ENCODE peak calls at places on chromosome 10, in four cellular contexts. T is RWPE2, V is memory B cell, E is NT2/D1. F is an unnamed sample.

GRCh38 chr10:1550616-1551015 is 186.7 kb downstream of the ADARB2 start:
- DNase-seq in T (no peak), V (no peak), E (no peak), F (peak; percentile 10)

GRCh38 chr10:116627386-116627933 is 6.7 kb downstream of the PNLIPRP2 start:
- DNase-seq in T (no peak), V (no peak), E (peak; percentile 46), F (no peak)

GRCh38 chr10:102647433-102648268 is 3.4 kb downstream of the TRIM8 start:
- DNase-seq in T (no peak), V (peak; percentile 27), E (no peak), F (no peak)

GRCh38 chr10:51029172-51029641 is 45.1 kb upstream of the PRKG1 start:
- DNase-seq in T (no peak), V (no peak), E (no peak), F (no peak)

GRCh38 chr10:78777466-78778256 is 291.1 kb upstream of the ZMIZ1 start:
- DNase-seq in T (peak; percentile 10), V (no peak), E (no peak), F (peak; percentile 81)

GRCh38 chr10:79239930-79240713 is 107.1 kb upstream of the PPIF start:
- DNase-seq in T (no peak), V (no peak), E (peak; percentile 76), F (no peak)

GRCh38 chr10:69958232-69958902 is 94.3 kb upstream of the MACROH2A2 start:
- DNase-seq in T (no peak), V (no peak), E (peak; percentile 33), F (no peak)

GRCh38 chr10:80535671-80536360 is 1.9 kb upstream of the SH2D4B start:
- DNase-seq in T (no peak), V (peak; percentile 76), E (no peak), F (no peak)

GRCh38 chr10:113273151-113273876 is 279.5 kb upstream of the HABP2 start:
- DNase-seq in T (no peak), V (no peak), E (no peak), F (peak; percentile 46)

GRCh38 chr10:123891147-123892011 is at the start of gene CPXM2:
- DNase-seq in T (no peak), V (no peak), E (no peak), F (no peak)

GRCh38 chr10:48464871-48465736 is 139.8 kb downstream of the ARHGAP22 start:
- DNase-seq in T (peak; percentile 54), V (no peak), E (no peak), F (peak; percentile 58)

GRCh38 chr10:90967865-90968264 is 47.0 kb upstream of the ANKRD1 start:
- DNase-seq in T (no peak), V (no peak), E (no peak), F (no peak)

GRCh38 chr10:113631680-113632079 is 32.2 kb downstream of the NRAP start:
- DNase-seq in T (no peak), V (no peak), E (no peak), F (no peak)

GRCh38 chr10:103481974-103482531 is 3.0 kb upstream of the CALHM3 start:
- DNase-seq in T (no peak), V (no peak), E (no peak), F (no peak)

GRCh38 chr10:131200856-131201470 is 110.6 kb downstream of the TCERG1L start:
- DNase-seq in T (peak; percentile 26), V (no peak), E (no peak), F (no peak)

GRCh38 chr10:62618576-62619408 is 185.7 kb upstream of the ADO start:
- DNase-seq in T (no peak), V (no peak), E (no peak), F (no peak)

GRCh38 chr10:103534621-103535498 is 41.4 kb downstream of the NEURL1 start:
- DNase-seq in T (peak; percentile 25), V (no peak), E (no peak), F (no peak)

GRCh38 chr10:15571570-15571969 is 148.2 kb downstream of the ITGA8 start:
- DNase-seq in T (peak; percentile 81), V (no peak), E (no peak), F (no peak)

GRCh38 chr10:117462424-117462792 is 80.1 kb upstream of the EMX2 start:
- DNase-seq in T (no peak), V (no peak), E (no peak), F (no peak)

GRCh38 chr10:83706120-83706519 is 433.2 kb upstream of the GHITM start:
- DNase-seq in T (no peak), V (no peak), E (no peak), F (no peak)

GRCh38 chr10:117175901-117176534 is 21.3 kb upstream of the KCNK18 start:
- DNase-seq in T (peak; percentile 64), V (peak; percentile 61), E (peak; percentile 66), F (peak; percentile 89)

GRCh38 chr10:12042409-12042796 is 206 bp downstream of the UPF2 start:
- DNase-seq in T (no peak), V (no peak), E (no peak), F (peak; percentile 50)

GRCh38 chr10:784759-785538 is 95.5 kb upstream of the DIP2C start:
- DNase-seq in T (peak; percentile 63), V (no peak), E (no peak), F (peak; percentile 92)

GRCh38 chr10:97210576-97210975 is 24.8 kb upstream of the SLIT1 start:
- DNase-seq in T (no peak), V (peak; percentile 82), E (peak; percentile 66), F (peak; percentile 59)

GRCh38 chr10:60921631-60922030 is 22.4 kb downstream of the RHOBTB1 start:
- DNase-seq in T (no peak), V (no peak), E (no peak), F (no peak)

GRCh38 chr10:102837230-102837721 is at the start of gene CYP17A1:
- DNase-seq in T (no peak), V (no peak), E (no peak), F (peak; percentile 13)

GRCh38 chr10:94183666-94184264 is 179.0 kb downstream of the NOC3L start:
- DNase-seq in T (peak; percentile 83), V (no peak), E (no peak), F (no peak)

GRCh38 chr10:7084255-7085005 is 326.4 kb downstream of the SFMBT2 start:
- DNase-seq in T (no peak), V (no peak), E (no peak), F (no peak)

GRCh38 chr10:46538155-46538554 is 18.3 kb downstream of the GPRIN2 start:
- DNase-seq in T (peak; percentile 22), V (no peak), E (no peak), F (no peak)

GRCh38 chr10:126754966-126755365 is 84.5 kb upstream of the C10orf90 start:
- DNase-seq in T (no peak), V (no peak), E (no peak), F (no peak)

GRCh38 chr10:132697568-132698200 is 88.3 kb downstream of the NKX6-2 start:
- DNase-seq in T (peak; percentile 54), V (no peak), E (no peak), F (no peak)

GRCh38 chr10:75019360-75019759 is 92.1 kb upstream of the SAMD8 start:
- DNase-seq in T (no peak), V (no peak), E (no peak), F (no peak)